ENCODE peak calls at places on chromosome 9, in nine cellular contexts. M is stomach; H is heart right ventricle; T is heart left ventricle; X is neural progenitor cell; Q is CD8-positive, alpha-beta T cell; E is body of pancreas; C is gastrocnemius medialis; Z is CD4-positive, CD25-positive, alpha-beta regulatory T cell. V is an unnamed sample.

GRCh38 chr9:27771803-27772545 is 198.7 kb upstream of the C9orf72 start:
- DNase-seq in M (no peak), H (peak; percentile 9), T (no peak), X (peak; percentile 37), Q (no peak), E (no peak), C (no peak), Z (no peak), V (no peak)

GRCh38 chr9:33472171-33472920 is 1.4 kb downstream of the NOL6 start:
- DNase-seq in M (peak; percentile 10), H (no peak), T (no peak), X (no peak), Q (no peak), E (no peak), C (no peak), Z (no peak), V (peak; percentile 67)

GRCh38 chr9:128150594-128151342 is 1.5 kb downstream of the LCN2 start:
- DNase-seq in M (peak; percentile 41), H (no peak), T (no peak), X (peak; percentile 69), Q (no peak), E (no peak), C (no peak), Z (no peak), V (no peak)

GRCh38 chr9:110015759-110016158 is 192.2 kb downstream of the C9orf152 start:
- DNase-seq in M (no peak), H (no peak), T (no peak), X (no peak), Q (no peak), E (no peak), C (no peak), Z (no peak), V (no peak)

GRCh38 chr9:127568618-127568970 is 43.5 kb upstream of the STXBP1 start:
- DNase-seq in M (no peak), H (no peak), T (no peak), X (no peak), Q (no peak), E (no peak), C (no peak), Z (no peak), V (no peak)

GRCh38 chr9:129052592-129052991 is 16.2 kb downstream of the MIGA2 start:
- DNase-seq in M (peak; percentile 99), H (peak; percentile 70), T (peak; percentile 71), X (no peak), Q (no peak), E (peak; percentile 96), C (peak; percentile 87), Z (no peak), V (no peak)

GRCh38 chr9:101664432-101664831 is 69.7 kb upstream of the PPP3R2 start:
- DNase-seq in M (no peak), H (no peak), T (no peak), X (no peak), Q (no peak), E (no peak), C (no peak), Z (no peak), V (no peak)

GRCh38 chr9:74760031-74760700 is 127.6 kb downstream of the TRPM6 start:
- DNase-seq in M (no peak), H (no peak), T (no peak), X (no peak), Q (no peak), E (no peak), C (no peak), Z (no peak), V (no peak)

GRCh38 chr9:21974542-21975409 is 19.4 kb downstream of the CDKN2A start:
- DNase-seq in M (peak; percentile 61), H (no peak), T (no peak), X (peak; percentile 88), Q (peak; percentile 20), E (peak; percentile 27), C (no peak), Z (peak; percentile 27), V (no peak)

GRCh38 chr9:134645607-134646365 is 4.2 kb downstream of the COL5A1 start:
- DNase-seq in M (no peak), H (no peak), T (no peak), X (no peak), Q (no peak), E (no peak), C (no peak), Z (no peak), V (no peak)

GRCh38 chr9:134647359-134648115 is 5.9 kb downstream of the COL5A1 start:
- DNase-seq in M (no peak), H (no peak), T (no peak), X (no peak), Q (no peak), E (no peak), C (no peak), Z (no peak), V (no peak)

GRCh38 chr9:134651226-134651905 is 9.8 kb downstream of the COL5A1 start:
- DNase-seq in M (no peak), H (no peak), T (no peak), X (no peak), Q (no peak), E (no peak), C (no peak), Z (no peak), V (no peak)

GRCh38 chr9:134650431-134651190 is 9.0 kb downstream of the COL5A1 start:
- DNase-seq in M (no peak), H (no peak), T (no peak), X (no peak), Q (no peak), E (no peak), C (no peak), Z (no peak), V (no peak)

DNA sequence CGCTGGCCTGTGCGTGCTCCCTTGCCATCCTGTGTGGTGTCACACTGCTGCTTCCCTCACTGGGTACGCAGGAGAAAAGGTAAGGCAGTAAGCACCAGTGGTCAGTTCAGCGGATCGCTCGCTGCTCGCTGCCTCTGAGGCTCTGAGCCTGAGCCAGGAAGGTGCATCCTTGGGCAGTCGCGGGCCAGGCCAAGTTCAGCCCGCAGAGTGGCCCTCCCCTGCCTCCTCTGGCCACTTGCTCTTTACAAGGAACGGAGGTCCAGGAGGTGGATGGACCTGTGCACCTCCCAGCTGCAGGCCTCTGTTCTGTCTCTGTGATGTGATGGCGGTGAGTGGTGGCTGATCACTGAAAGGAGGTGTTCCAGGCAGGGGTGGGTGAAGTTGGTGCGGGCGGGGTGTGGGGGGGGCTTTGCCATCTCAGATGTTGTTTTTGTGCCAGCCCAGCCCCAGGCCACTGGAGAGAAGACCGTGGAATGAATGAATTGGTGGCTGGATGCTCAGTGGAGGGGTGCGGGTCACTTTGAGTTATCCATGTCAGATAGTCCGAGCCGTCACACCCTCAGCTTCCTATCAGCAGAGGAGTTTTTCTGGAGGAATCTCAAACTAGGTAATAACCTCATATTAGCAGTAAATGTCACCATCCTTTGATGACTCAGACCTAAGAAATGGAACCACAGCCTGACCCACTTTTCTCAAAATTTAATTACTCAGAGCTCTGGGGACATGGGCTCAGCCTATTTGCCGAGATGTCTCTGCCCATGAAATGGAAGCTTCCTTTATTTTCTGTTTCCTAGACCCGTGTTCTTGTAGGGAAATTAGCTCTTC is 7.3 kb downstream of the COL5A1 start:
- DNase-seq in M (no peak), H (no peak), T (no peak), X (no peak), Q (no peak), E (no peak), C (no peak), Z (no peak), V (no peak)
- H3K4me1 ChIP-seq in M (peaks cover 76% of the 10 kb centered on the region), H (peaks cover 27% of the 10 kb centered on the region), T (peaks cover 62% of the 10 kb centered on the region), X (peaks cover 9% of the 10 kb centered on the region), Q (no peaks in the 10 kb centered on the region), E (peaks cover 6% of the 10 kb centered on the region), C (no peaks in the 10 kb centered on the region), Z (no peaks in the 10 kb centered on the region), V (peaks cover 89% of the 10 kb centered on the region)

GRCh38 chr9:136485651-136486050 is 2.8 kb upstream of the SEC16A start:
- DNase-seq in M (peak; percentile 52), H (no peak), T (no peak), X (no peak), Q (no peak), E (no peak), C (no peak), Z (no peak), V (no peak)

GRCh38 chr9:136485049-136485647 is 2.3 kb upstream of the SEC16A start:
- DNase-seq in M (peak; percentile 88), H (peak; percentile 86), T (peak; percentile 84), X (peak; percentile 86), Q (peak; percentile 71), E (peak; percentile 88), C (peak; percentile 70), Z (peak; percentile 79), V (no peak)

GRCh38 chr9:136487672-136488071 is 4.8 kb upstream of the SEC16A start:
- DNase-seq in M (no peak), H (no peak), T (no peak), X (no peak), Q (no peak), E (no peak), C (no peak), Z (no peak), V (no peak)

GRCh38 chr9:136486823-136487620 is 4.2 kb upstream of the SEC16A start:
- DNase-seq in M (no peak), H (no peak), T (no peak), X (no peak), Q (no peak), E (no peak), C (no peak), Z (no peak), V (no peak)

GRCh38 chr9:136486131-136486530 is 3.3 kb upstream of the SEC16A start:
- DNase-seq in M (no peak), H (no peak), T (no peak), X (no peak), Q (no peak), E (no peak), C (no peak), Z (no peak), V (no peak)
- H3K4me1 ChIP-seq in M (peaks cover 45% of the 10 kb centered on the region), H (peaks cover 23% of the 10 kb centered on the region), T (peaks cover 29% of the 10 kb centered on the region), X (peaks cover 8% of the 10 kb centered on the region), Q (peaks cover 22% of the 10 kb centered on the region), E (peaks cover 39% of the 10 kb centered on the region), C (peaks cover 23% of the 10 kb centered on the region), Z (peaks cover 34% of the 10 kb centered on the region), V (peaks cover 29% of the 10 kb centered on the region)

DNA sequence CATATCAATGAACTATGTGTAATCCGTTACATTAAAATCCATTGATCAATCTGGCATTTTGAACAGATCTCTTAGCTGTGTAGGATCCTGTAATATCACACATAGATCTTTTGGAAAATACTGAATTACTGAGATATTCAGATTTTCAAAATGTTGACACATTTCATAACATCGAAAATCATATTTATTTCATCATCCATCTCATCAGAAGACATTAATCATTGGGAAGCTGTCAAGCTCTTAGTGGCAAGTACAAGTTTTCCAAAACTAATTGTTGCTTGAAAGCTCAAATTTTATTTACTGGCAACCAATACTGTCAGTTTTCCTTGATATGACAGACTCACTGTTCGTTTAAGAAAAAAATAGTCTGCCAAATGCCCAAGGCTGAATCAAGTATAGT is 8.5 kb downstream of the NR6A1 start:
- DNase-seq in M (no peak), H (no peak), T (no peak), X (no peak), Q (no peak), E (no peak), C (no peak), Z (no peak), V (no peak)
- H3K4me1 ChIP-seq in M (no peaks in the 10 kb centered on the region), H (no peaks in the 10 kb centered on the region), T (no peaks in the 10 kb centered on the region), X (peaks cover 96% of the 10 kb centered on the region), Q (no peaks in the 10 kb centered on the region), E (peaks cover 23% of the 10 kb centered on the region), C (no peaks in the 10 kb centered on the region), Z (no peaks in the 10 kb centered on the region), V (no peaks in the 10 kb centered on the region)

DNA sequence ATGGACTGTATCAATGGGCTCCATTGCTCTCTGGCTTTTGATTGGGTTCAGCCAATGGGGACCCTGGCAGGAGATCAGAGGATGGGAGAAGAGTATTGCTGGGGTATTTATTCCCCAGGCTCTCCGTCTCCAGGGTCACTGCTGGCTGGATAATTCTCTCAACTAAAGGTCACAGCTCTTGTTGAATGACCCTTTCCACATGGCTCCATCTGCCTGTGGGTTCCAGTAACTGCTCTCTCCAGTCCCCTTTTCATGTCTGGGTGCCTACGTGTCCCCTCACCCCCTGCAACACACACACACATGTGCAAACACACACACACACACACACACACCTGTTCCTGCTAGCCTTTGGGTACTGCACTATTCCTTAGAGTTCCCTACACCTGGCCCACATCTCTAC is 53.9 kb upstream of the RIC1 start:
- DNase-seq in M (no peak), H (no peak), T (no peak), X (peak; percentile 9), Q (no peak), E (no peak), C (no peak), Z (no peak), V (no peak)
- H3K4me1 ChIP-seq in M (no peaks in the 10 kb centered on the region), H (no peaks in the 10 kb centered on the region), T (peaks cover 14% of the 10 kb centered on the region), X (no peaks in the 10 kb centered on the region), Q (no peaks in the 10 kb centered on the region), E (no peaks in the 10 kb centered on the region), C (peaks cover 29% of the 10 kb centered on the region), Z (no peaks in the 10 kb centered on the region), V (no peaks in the 10 kb centered on the region)

V was measured in vagina.